ENCODE peak calls at places on chromosomes 3 and 15, in five cellular contexts. One of them, this sample, is unnamed.
A peak's percentile ranks its signal among the peaks of the same experiment; 100 is the strongest.

GRCh38 chr3:158094235-158094916 is 11.8 kb downstream of the SHOX2 start:
- DNase-seq in small intestine: no peak
- DNase-seq in left ventricle myocardium inferior: no peak
- DNase-seq in H9: peak; percentile 68
- DNase-seq in CD8-positive, alpha-beta memory T cell: no peak
- DNase-seq in this sample: no peak

GRCh38 chr3:33791477-33792166 is 6.8 kb upstream of the PDCD6IP start:
- DNase-seq in small intestine: peak; percentile 48
- DNase-seq in left ventricle myocardium inferior: no peak
- DNase-seq in H9: no peak
- DNase-seq in CD8-positive, alpha-beta memory T cell: no peak
- DNase-seq in this sample: peak; percentile 34

GRCh38 chr15:98800437-98801233 is 152.3 kb downstream of the IGF1R start:
- DNase-seq in small intestine: peak; percentile 75
- DNase-seq in left ventricle myocardium inferior: no peak
- DNase-seq in H9: peak; percentile 83
- DNase-seq in CD8-positive, alpha-beta memory T cell: no peak
- DNase-seq in this sample: peak; percentile 88

GRCh38 chr3:28287046-28287445 is 45.6 kb downstream of the CMC1 start:
- DNase-seq in small intestine: no peak
- DNase-seq in left ventricle myocardium inferior: no peak
- DNase-seq in H9: no peak
- DNase-seq in CD8-positive, alpha-beta memory T cell: no peak
- DNase-seq in this sample: no peak

GRCh38 chr15:63372018-63372705 is 9.5 kb downstream of the CA12 start:
- DNase-seq in small intestine: no peak
- DNase-seq in left ventricle myocardium inferior: no peak
- DNase-seq in H9: no peak
- DNase-seq in CD8-positive, alpha-beta memory T cell: no peak
- DNase-seq in this sample: peak; percentile 99

GRCh38 chr3:140223631-140224030 is 288.6 kb downstream of the CLSTN2 start:
- DNase-seq in small intestine: no peak
- DNase-seq in left ventricle myocardium inferior: no peak
- DNase-seq in H9: no peak
- DNase-seq in CD8-positive, alpha-beta memory T cell: no peak
- DNase-seq in this sample: peak; percentile 13

GRCh38 chr3:123344175-123344908 is 104.5 kb downstream of the ADCY5 start:
- DNase-seq in small intestine: no peak
- DNase-seq in left ventricle myocardium inferior: peak; percentile 10
- DNase-seq in H9: peak; percentile 53
- DNase-seq in CD8-positive, alpha-beta memory T cell: no peak
- DNase-seq in this sample: peak; percentile 28

GRCh38 chr3:71103430-71103881 is 480.1 kb downstream of the FOXP1 start:
- DNase-seq in small intestine: no peak
- DNase-seq in left ventricle myocardium inferior: peak; percentile 70
- DNase-seq in H9: no peak
- DNase-seq in CD8-positive, alpha-beta memory T cell: no peak
- DNase-seq in this sample: peak; percentile 79

GRCh38 chr3:56890448-56891083 is 88.8 kb upstream of the ARHGEF3 start:
- DNase-seq in small intestine: no peak
- DNase-seq in left ventricle myocardium inferior: no peak
- DNase-seq in H9: no peak
- DNase-seq in CD8-positive, alpha-beta memory T cell: no peak
- DNase-seq in this sample: peak; percentile 34

DNA sequence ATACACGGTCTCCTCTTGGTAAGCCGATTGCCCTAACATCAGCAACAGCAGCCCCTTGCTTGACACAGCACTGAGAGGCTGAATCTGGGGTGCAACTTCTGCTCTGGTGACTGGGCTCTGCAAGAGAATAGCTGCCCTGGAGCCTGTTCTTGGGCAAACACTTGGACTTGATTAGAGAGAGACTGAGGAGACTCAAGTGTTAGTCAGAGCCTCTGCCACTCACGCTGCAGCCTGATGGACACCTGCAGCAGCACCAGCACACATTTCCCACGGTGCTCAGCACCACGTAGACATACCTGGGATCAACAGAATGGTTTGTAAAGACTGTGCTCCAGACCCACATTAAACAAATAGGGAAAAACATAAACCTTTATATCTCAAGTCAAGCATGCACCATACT is 35.8 kb upstream of the UMPS start:
- DNase-seq in small intestine: no peak
- DNase-seq in left ventricle myocardium inferior: no peak
- DNase-seq in H9: no peak
- DNase-seq in CD8-positive, alpha-beta memory T cell: no peak
- DNase-seq in this sample: no peak
- H3K4me1 ChIP-seq in small intestine: no peaks in the 10 kb centered on the region
- H3K4me1 ChIP-seq in left ventricle myocardium inferior: peaks cover 17% of the 10 kb centered on the region
- H3K4me1 ChIP-seq in H9: no peaks in the 10 kb centered on the region
- H3K4me1 ChIP-seq in CD8-positive, alpha-beta memory T cell: no peaks in the 10 kb centered on the region
- H3K4me1 ChIP-seq in this sample: no peaks in the 10 kb centered on the region

GRCh38 chr15:38671003-38671382 is 106.4 kb upstream of the RASGRP1 start:
- DNase-seq in small intestine: no peak
- DNase-seq in left ventricle myocardium inferior: no peak
- DNase-seq in H9: no peak
- DNase-seq in CD8-positive, alpha-beta memory T cell: no peak
- DNase-seq in this sample: no peak
- H3K4me1 ChIP-seq in small intestine: no peaks in the 10 kb centered on the region
- H3K4me1 ChIP-seq in left ventricle myocardium inferior: no peaks in the 10 kb centered on the region
- H3K4me1 ChIP-seq in H9: no peaks in the 10 kb centered on the region
- H3K4me1 ChIP-seq in CD8-positive, alpha-beta memory T cell: peaks cover 83% of the 10 kb centered on the region
- H3K4me1 ChIP-seq in this sample: no peaks in the 10 kb centered on the region

GRCh38 chr15:58433597-58434333 is 2.0 kb downstream of the LIPC start:
- DNase-seq in small intestine: no peak
- DNase-seq in left ventricle myocardium inferior: no peak
- DNase-seq in H9: no peak
- DNase-seq in CD8-positive, alpha-beta memory T cell: no peak
- DNase-seq in this sample: peak; percentile 59
- H3K4me1 ChIP-seq in small intestine: peaks cover 2% of the 10 kb centered on the region
- H3K4me1 ChIP-seq in left ventricle myocardium inferior: peaks cover 29% of the 10 kb centered on the region
- H3K4me1 ChIP-seq in H9: no peaks in the 10 kb centered on the region
- H3K4me1 ChIP-seq in CD8-positive, alpha-beta memory T cell: no peaks in the 10 kb centered on the region
- H3K4me1 ChIP-seq in this sample: peaks cover 3% of the 10 kb centered on the region

GRCh38 chr15:66163553-66163952 is 90.0 kb downstream of the MEGF11 start:
- DNase-seq in small intestine: no peak
- DNase-seq in left ventricle myocardium inferior: no peak
- DNase-seq in H9: no peak
- DNase-seq in CD8-positive, alpha-beta memory T cell: no peak
- DNase-seq in this sample: no peak

GRCh38 chr15:66161108-66161507 is 92.4 kb downstream of the MEGF11 start:
- DNase-seq in small intestine: no peak
- DNase-seq in left ventricle myocardium inferior: no peak
- DNase-seq in H9: no peak
- DNase-seq in CD8-positive, alpha-beta memory T cell: no peak
- DNase-seq in this sample: no peak

GRCh38 chr15:66162286-66162685 is 91.3 kb downstream of the MEGF11 start:
- DNase-seq in small intestine: no peak
- DNase-seq in left ventricle myocardium inferior: no peak
- DNase-seq in H9: no peak
- DNase-seq in CD8-positive, alpha-beta memory T cell: no peak
- DNase-seq in this sample: no peak

GRCh38 chr15:66164788-66165187 is 88.8 kb downstream of the MEGF11 start:
- DNase-seq in small intestine: no peak
- DNase-seq in left ventricle myocardium inferior: no peak
- DNase-seq in H9: no peak
- DNase-seq in CD8-positive, alpha-beta memory T cell: no peak
- DNase-seq in this sample: no peak

GRCh38 chr15:66161575-66162118 is 91.9 kb downstream of the MEGF11 start:
- DNase-seq in small intestine: no peak
- DNase-seq in left ventricle myocardium inferior: no peak
- DNase-seq in H9: no peak
- DNase-seq in CD8-positive, alpha-beta memory T cell: no peak
- DNase-seq in this sample: no peak
- H3K4me1 ChIP-seq in small intestine: no peaks in the 10 kb centered on the region
- H3K4me1 ChIP-seq in left ventricle myocardium inferior: no peaks in the 10 kb centered on the region
- H3K4me1 ChIP-seq in H9: no peaks in the 10 kb centered on the region
- H3K4me1 ChIP-seq in CD8-positive, alpha-beta memory T cell: no peaks in the 10 kb centered on the region
- H3K4me1 ChIP-seq in this sample: no peaks in the 10 kb centered on the region

GRCh38 chr3:136181741-136182140 is 14.4 kb downstream of the MSL2 start:
- DNase-seq in small intestine: no peak
- DNase-seq in left ventricle myocardium inferior: no peak
- DNase-seq in H9: no peak
- DNase-seq in CD8-positive, alpha-beta memory T cell: no peak
- DNase-seq in this sample: no peak
- H3K4me1 ChIP-seq in small intestine: peaks cover 10% of the 10 kb centered on the region
- H3K4me1 ChIP-seq in left ventricle myocardium inferior: peaks cover 96% of the 10 kb centered on the region
- H3K4me1 ChIP-seq in H9: no peaks in the 10 kb centered on the region
- H3K4me1 ChIP-seq in CD8-positive, alpha-beta memory T cell: peaks cover 84% of the 10 kb centered on the region
- H3K4me1 ChIP-seq in this sample: peaks cover 15% of the 10 kb centered on the region

GRCh38 chr3:179436517-179436916 is 14.8 kb downstream of the GNB4 start:
- DNase-seq in small intestine: no peak
- DNase-seq in left ventricle myocardium inferior: no peak
- DNase-seq in H9: no peak
- DNase-seq in CD8-positive, alpha-beta memory T cell: no peak
- DNase-seq in this sample: no peak
- H3K4me1 ChIP-seq in small intestine: peaks cover 3% of the 10 kb centered on the region
- H3K4me1 ChIP-seq in left ventricle myocardium inferior: peaks cover 64% of the 10 kb centered on the region
- H3K4me1 ChIP-seq in H9: no peaks in the 10 kb centered on the region
- H3K4me1 ChIP-seq in CD8-positive, alpha-beta memory T cell: no peaks in the 10 kb centered on the region
- H3K4me1 ChIP-seq in this sample: peaks cover 11% of the 10 kb centered on the region

DNA sequence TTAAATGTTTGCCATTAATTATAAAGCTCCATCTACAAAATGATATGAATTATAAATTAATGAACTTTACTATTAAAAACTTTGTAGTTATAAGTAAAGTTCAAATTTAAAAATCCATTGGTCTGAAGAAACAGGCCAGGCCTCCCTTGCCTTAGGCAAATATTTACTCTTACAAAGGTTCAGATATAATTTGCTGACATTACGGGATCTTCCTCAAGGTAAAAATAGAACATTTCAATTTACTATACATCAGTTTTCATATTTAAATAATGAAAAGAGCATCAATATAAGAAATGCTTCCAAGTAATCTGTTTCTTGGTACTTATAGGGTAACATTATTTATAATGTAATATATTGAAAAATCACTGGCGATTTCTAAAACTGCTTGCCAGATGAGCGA is 3.7 kb downstream of the CMTM6 start:
- DNase-seq in small intestine: no peak
- DNase-seq in left ventricle myocardium inferior: no peak
- DNase-seq in H9: no peak
- DNase-seq in CD8-positive, alpha-beta memory T cell: no peak
- DNase-seq in this sample: no peak
- H3K4me1 ChIP-seq in small intestine: peaks cover 9% of the 10 kb centered on the region
- H3K4me1 ChIP-seq in left ventricle myocardium inferior: peaks cover 54% of the 10 kb centered on the region
- H3K4me1 ChIP-seq in H9: peaks cover 4% of the 10 kb centered on the region
- H3K4me1 ChIP-seq in CD8-positive, alpha-beta memory T cell: peaks cover 47% of the 10 kb centered on the region
- H3K4me1 ChIP-seq in this sample: peaks cover 12% of the 10 kb centered on the region

GRCh38 chr3:134749802-134750553 is 45.1 kb upstream of the EPHB1 start:
- DNase-seq in small intestine: no peak
- DNase-seq in left ventricle myocardium inferior: no peak
- DNase-seq in H9: peak; percentile 50
- DNase-seq in CD8-positive, alpha-beta memory T cell: no peak
- DNase-seq in this sample: no peak
- H3K4me1 ChIP-seq in small intestine: no peaks in the 10 kb centered on the region
- H3K4me1 ChIP-seq in left ventricle myocardium inferior: peaks cover 20% of the 10 kb centered on the region
- H3K4me1 ChIP-seq in H9: no peaks in the 10 kb centered on the region
- H3K4me1 ChIP-seq in CD8-positive, alpha-beta memory T cell: no peaks in the 10 kb centered on the region
- H3K4me1 ChIP-seq in this sample: no peaks in the 10 kb centered on the region